ENCODE peak calls at places on chromosomes 7 and 10, in six cellular contexts. One of them, this sample, is unnamed.

GRCh38 chr10:113562108-113562507 is 9.3 kb downstream of the HABP2 start:
- DNase-seq in tibial artery: no peak
- DNase-seq in right atrium auricular region: no peak
- DNase-seq in MM.1S: no peak
- DNase-seq in tibial nerve: no peak
- DNase-seq in nephron progenitor cell: no peak
- DNase-seq in this sample: no peak

GRCh38 chr7:43764039-43764789 is 5.7 kb downstream of the BLVRA start:
- DNase-seq in tibial artery: peak
- DNase-seq in right atrium auricular region: no peak
- DNase-seq in MM.1S: no peak
- DNase-seq in tibial nerve: peak
- DNase-seq in nephron progenitor cell: peak
- DNase-seq in this sample: peak

GRCh38 chr7:111855161-111855841 is 293.0 kb upstream of the IMMP2L start:
- DNase-seq in tibial artery: peak
- DNase-seq in right atrium auricular region: no peak
- DNase-seq in MM.1S: peak
- DNase-seq in tibial nerve: no peak
- DNase-seq in nephron progenitor cell: no peak
- DNase-seq in this sample: peak

GRCh38 chr7:652881-653280 is 73.6 kb upstream of the DNAAF5 start:
- DNase-seq in tibial artery: no peak
- DNase-seq in right atrium auricular region: no peak
- DNase-seq in MM.1S: no peak
- DNase-seq in tibial nerve: no peak
- DNase-seq in nephron progenitor cell: no peak
- DNase-seq in this sample: no peak

GRCh38 chr7:133150760-133151159 is 68.9 kb upstream of the CHCHD3 start:
- DNase-seq in tibial artery: no peak
- DNase-seq in right atrium auricular region: no peak
- DNase-seq in MM.1S: no peak
- DNase-seq in tibial nerve: no peak
- DNase-seq in nephron progenitor cell: no peak
- DNase-seq in this sample: no peak

GRCh38 chr7:128693373-128694015 is 21.4 kb downstream of the GARIN1A start:
- DNase-seq in tibial artery: no peak
- DNase-seq in right atrium auricular region: no peak
- DNase-seq in MM.1S: no peak
- DNase-seq in tibial nerve: no peak
- DNase-seq in nephron progenitor cell: no peak
- DNase-seq in this sample: no peak

GRCh38 chr7:134307320-134307719 is 9.4 kb downstream of the SLC35B4 start:
- DNase-seq in tibial artery: no peak
- DNase-seq in right atrium auricular region: no peak
- DNase-seq in MM.1S: no peak
- DNase-seq in tibial nerve: no peak
- DNase-seq in nephron progenitor cell: no peak
- DNase-seq in this sample: no peak

GRCh38 chr10:113644185-113645120 is 19.4 kb downstream of the NRAP start:
- DNase-seq in tibial artery: no peak
- DNase-seq in right atrium auricular region: no peak
- DNase-seq in MM.1S: no peak
- DNase-seq in tibial nerve: no peak
- DNase-seq in nephron progenitor cell: no peak
- DNase-seq in this sample: peak

GRCh38 chr7:44375236-44375699 is 49.9 kb upstream of the CAMK2B start:
- DNase-seq in tibial artery: no peak
- DNase-seq in right atrium auricular region: no peak
- DNase-seq in MM.1S: no peak
- DNase-seq in tibial nerve: no peak
- DNase-seq in nephron progenitor cell: peak
- DNase-seq in this sample: no peak

GRCh38 chr7:73718905-73719805 is at the start of gene STX1A:
- DNase-seq in tibial artery: no peak
- DNase-seq in right atrium auricular region: no peak
- DNase-seq in MM.1S: peak
- DNase-seq in tibial nerve: no peak
- DNase-seq in nephron progenitor cell: peak
- DNase-seq in this sample: peak

GRCh38 chr10:36096571-36096970 is 454.5 kb upstream of the FZD8 start:
- DNase-seq in tibial artery: no peak
- DNase-seq in right atrium auricular region: no peak
- DNase-seq in MM.1S: no peak
- DNase-seq in tibial nerve: no peak
- DNase-seq in nephron progenitor cell: no peak
- DNase-seq in this sample: peak

GRCh38 chr10:12186324-12186723 is 9.4 kb downstream of the NUDT5 start:
- DNase-seq in tibial artery: no peak
- DNase-seq in right atrium auricular region: no peak
- DNase-seq in MM.1S: no peak
- DNase-seq in tibial nerve: no peak
- DNase-seq in nephron progenitor cell: no peak
- DNase-seq in this sample: peak

GRCh38 chr7:40008218-40008815 is 58.3 kb downstream of the CDK13 start:
- DNase-seq in tibial artery: no peak
- DNase-seq in right atrium auricular region: no peak
- DNase-seq in MM.1S: no peak
- DNase-seq in tibial nerve: no peak
- DNase-seq in nephron progenitor cell: no peak
- DNase-seq in this sample: peak

GRCh38 chr7:50393076-50393475 is 57.1 kb downstream of the FIGNL1 start:
- DNase-seq in tibial artery: no peak
- DNase-seq in right atrium auricular region: no peak
- DNase-seq in MM.1S: no peak
- DNase-seq in tibial nerve: no peak
- DNase-seq in nephron progenitor cell: no peak
- DNase-seq in this sample: no peak

GRCh38 chr10:89090760-89091455 is 100.3 kb downstream of the FAS start:
- DNase-seq in tibial artery: no peak
- DNase-seq in right atrium auricular region: no peak
- DNase-seq in MM.1S: no peak
- DNase-seq in tibial nerve: no peak
- DNase-seq in nephron progenitor cell: no peak
- DNase-seq in this sample: no peak

GRCh38 chr7:38453826-38454225 is 177.3 kb downstream of the AMPH start:
- DNase-seq in tibial artery: no peak
- DNase-seq in right atrium auricular region: no peak
- DNase-seq in MM.1S: no peak
- DNase-seq in tibial nerve: no peak
- DNase-seq in nephron progenitor cell: no peak
- DNase-seq in this sample: no peak

GRCh38 chr7:65459438-65459837 is 85.8 kb downstream of the ZNF92 start:
- DNase-seq in tibial artery: no peak
- DNase-seq in right atrium auricular region: no peak
- DNase-seq in MM.1S: no peak
- DNase-seq in tibial nerve: no peak
- DNase-seq in nephron progenitor cell: no peak
- DNase-seq in this sample: no peak

GRCh38 chr10:119286983-119287612 is 79.7 kb downstream of the GRK5 start:
- DNase-seq in tibial artery: no peak
- DNase-seq in right atrium auricular region: no peak
- DNase-seq in MM.1S: no peak
- DNase-seq in tibial nerve: no peak
- DNase-seq in nephron progenitor cell: no peak
- DNase-seq in this sample: no peak

GRCh38 chr10:98357208-98357836 is 57.7 kb downstream of the PYROXD2 start:
- DNase-seq in tibial artery: no peak
- DNase-seq in right atrium auricular region: no peak
- DNase-seq in MM.1S: no peak
- DNase-seq in tibial nerve: no peak
- DNase-seq in nephron progenitor cell: no peak
- DNase-seq in this sample: no peak

GRCh38 chr7:96397936-96398596 is 76.2 kb upstream of the SLC25A13 start:
- DNase-seq in tibial artery: no peak
- DNase-seq in right atrium auricular region: no peak
- DNase-seq in MM.1S: no peak
- DNase-seq in tibial nerve: no peak
- DNase-seq in nephron progenitor cell: peak
- DNase-seq in this sample: no peak

DNA sequence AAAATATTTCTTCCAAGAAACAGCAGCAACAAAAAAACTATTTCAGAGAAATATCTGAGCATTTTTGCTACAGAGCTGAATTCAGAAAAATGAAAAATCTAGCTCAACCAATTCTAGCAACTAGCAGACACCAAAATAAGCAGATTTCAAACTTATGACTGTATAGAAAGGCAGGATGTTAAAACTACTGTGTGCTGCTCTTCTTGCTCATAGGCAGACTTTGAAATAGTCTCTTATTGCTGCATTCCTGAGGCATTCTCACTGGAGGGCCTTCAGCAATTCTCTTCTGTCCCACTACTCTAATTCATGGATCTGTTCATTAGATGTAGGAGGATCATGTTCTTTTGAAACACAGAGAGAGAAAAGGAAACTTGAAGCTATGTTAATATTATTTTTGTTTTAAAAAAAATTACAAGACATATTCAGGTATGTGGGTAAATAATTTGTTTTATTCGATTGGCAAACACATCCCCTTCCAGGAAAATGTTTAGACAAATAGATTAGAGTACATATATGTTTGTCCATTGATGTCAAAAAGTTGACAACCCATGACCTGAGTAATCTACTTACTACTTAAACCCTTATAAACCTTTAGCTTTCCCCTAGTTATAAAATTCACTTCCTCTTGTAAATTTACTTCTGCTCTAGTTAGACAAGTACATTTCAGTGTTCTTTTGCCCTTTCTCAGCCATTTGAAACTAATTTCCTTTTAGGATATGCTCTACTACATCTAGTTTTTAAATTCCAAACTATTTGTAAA is 428.2 kb upstream of the POT1 start:
- DNase-seq in tibial artery: no peak
- DNase-seq in right atrium auricular region: no peak
- DNase-seq in MM.1S: no peak
- DNase-seq in tibial nerve: no peak
- DNase-seq in nephron progenitor cell: no peak
- DNase-seq in this sample: no peak
- TF ChIP-seq CTCF in tibial artery: no peak
- TF ChIP-seq CTCF in right atrium auricular region: no peak
- TF ChIP-seq CTCF in MM.1S: no peak
- TF ChIP-seq CTCF in tibial nerve: no peak
- TF ChIP-seq CTCF in nephron progenitor cell: no peak
- TF ChIP-seq CTCF in this sample: no peak

DNA sequence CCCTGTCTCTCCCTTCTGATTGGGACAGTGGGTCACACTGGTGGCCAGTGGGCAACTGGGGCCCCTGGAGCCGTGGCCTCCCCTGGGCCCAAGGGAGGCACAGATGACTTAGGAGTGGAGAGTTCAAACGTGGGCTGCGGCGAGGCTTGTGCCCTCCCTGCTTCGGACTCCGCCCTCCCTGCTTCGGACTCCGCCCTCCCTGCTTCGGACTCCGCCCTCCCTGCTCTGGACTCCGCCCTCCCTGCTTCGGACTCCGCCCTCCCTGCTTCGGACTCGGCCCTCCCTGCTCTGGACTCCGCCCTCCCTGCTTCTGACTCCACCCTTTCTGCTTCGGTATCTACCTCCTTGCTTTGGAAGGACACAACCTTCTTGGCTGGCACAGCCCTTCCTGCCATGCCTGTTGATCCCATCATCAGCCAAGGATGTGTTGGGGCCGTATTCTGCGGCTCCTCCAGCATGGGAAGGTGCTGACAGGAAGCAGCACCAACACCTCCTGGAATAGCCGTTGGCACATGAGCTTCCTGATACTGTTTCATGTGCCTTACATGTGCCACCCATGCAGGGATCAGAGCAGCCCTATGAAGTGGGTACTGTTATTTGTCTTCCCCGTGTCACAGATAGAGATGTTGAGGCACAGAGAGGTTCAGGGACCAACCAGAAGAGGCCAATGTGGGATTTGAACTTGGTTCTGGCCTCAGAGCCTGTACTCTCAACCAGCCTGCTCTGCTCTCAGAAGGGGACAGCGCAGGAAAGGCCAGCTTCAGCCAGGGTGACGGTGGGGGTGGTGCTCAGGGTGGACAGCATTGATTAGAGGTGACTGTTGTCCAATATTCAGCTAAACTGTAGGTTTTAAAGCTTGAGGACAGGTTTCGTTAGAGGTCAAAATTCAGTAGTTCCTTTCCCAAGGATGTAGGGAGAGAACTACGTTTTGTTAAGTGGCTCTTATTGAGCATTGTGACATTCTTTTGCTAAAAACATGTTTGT is 114.5 kb downstream of the NKX6-2 start:
- DNase-seq in tibial artery: no peak
- DNase-seq in right atrium auricular region: no peak
- DNase-seq in MM.1S: no peak
- DNase-seq in tibial nerve: no peak
- DNase-seq in nephron progenitor cell: no peak
- DNase-seq in this sample: no peak
- TF ChIP-seq CTCF in tibial artery: no peak
- TF ChIP-seq CTCF in right atrium auricular region: no peak
- TF ChIP-seq CTCF in MM.1S: no peak
- TF ChIP-seq CTCF in tibial nerve: no peak
- TF ChIP-seq CTCF in nephron progenitor cell: no peak
- TF ChIP-seq CTCF in this sample: no peak

DNA sequence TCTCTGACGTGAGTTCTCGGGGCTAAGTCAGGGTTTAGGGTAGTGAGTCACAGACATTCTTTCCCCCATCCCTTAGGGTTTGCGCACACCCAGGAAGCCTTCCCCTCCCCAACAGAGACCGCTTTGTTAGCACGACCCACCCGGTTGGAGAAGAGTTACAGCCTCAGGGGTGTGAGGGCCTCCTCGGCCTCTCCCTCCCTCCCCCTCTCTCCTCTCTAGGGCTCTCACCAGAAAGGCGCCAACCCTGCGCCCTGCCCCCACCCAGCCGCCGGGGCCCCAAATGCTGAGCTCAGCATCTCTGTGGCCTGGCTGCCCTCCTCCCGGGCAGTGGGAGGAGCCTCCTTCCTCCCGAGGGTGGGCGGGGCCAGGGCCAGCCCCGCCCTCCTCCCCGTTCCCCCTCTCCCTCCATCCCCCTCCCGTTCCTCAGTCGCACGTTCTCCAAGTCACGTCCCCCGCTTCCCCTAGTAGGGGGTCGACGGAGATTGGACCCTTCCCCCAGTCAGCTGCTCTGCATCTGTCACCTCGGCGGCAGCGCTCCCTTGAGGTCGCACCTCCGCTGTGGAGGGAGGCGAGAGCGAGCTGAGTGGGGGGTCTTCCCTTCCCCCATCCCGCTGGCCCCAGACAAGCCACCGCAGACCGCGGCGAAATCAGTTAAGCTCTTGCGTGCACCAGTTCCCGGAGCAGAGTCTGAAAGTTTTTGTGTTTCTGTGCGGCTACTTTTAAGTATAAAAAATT is 13.0 kb upstream of the DDIT4 start:
- DNase-seq in tibial artery: peak
- DNase-seq in right atrium auricular region: peak
- DNase-seq in MM.1S: peak
- DNase-seq in tibial nerve: peak
- DNase-seq in nephron progenitor cell: peak
- DNase-seq in this sample: peak
- TF ChIP-seq CTCF in tibial artery: no peak
- TF ChIP-seq CTCF in right atrium auricular region: no peak
- TF ChIP-seq CTCF in MM.1S: peak
- TF ChIP-seq CTCF in tibial nerve: no peak
- TF ChIP-seq CTCF in nephron progenitor cell: no peak
- TF ChIP-seq CTCF in this sample: no peak

GRCh38 chr10:82041018-82041417 is 166.0 kb downstream of the NRG3 start:
- DNase-seq in tibial artery: no peak
- DNase-seq in right atrium auricular region: no peak
- DNase-seq in MM.1S: no peak
- DNase-seq in tibial nerve: no peak
- DNase-seq in nephron progenitor cell: no peak
- DNase-seq in this sample: no peak
- TF ChIP-seq CTCF in tibial artery: no peak
- TF ChIP-seq CTCF in right atrium auricular region: no peak
- TF ChIP-seq CTCF in MM.1S: no peak
- TF ChIP-seq CTCF in tibial nerve: no peak
- TF ChIP-seq CTCF in nephron progenitor cell: no peak
- TF ChIP-seq CTCF in this sample: no peak

GRCh38 chr7:158975526-158976467 is 119.4 kb downstream of the DYNC2I1 start:
- DNase-seq in tibial artery: no peak
- DNase-seq in right atrium auricular region: no peak
- DNase-seq in MM.1S: peak
- DNase-seq in tibial nerve: no peak
- DNase-seq in nephron progenitor cell: no peak
- DNase-seq in this sample: no peak
- TF ChIP-seq CTCF in tibial artery: no peak
- TF ChIP-seq CTCF in right atrium auricular region: no peak
- TF ChIP-seq CTCF in MM.1S: no peak
- TF ChIP-seq CTCF in tibial nerve: no peak
- TF ChIP-seq CTCF in nephron progenitor cell: no peak
- TF ChIP-seq CTCF in this sample: no peak